ENCODE peak calls at places on chromosome 6, in eight cellular contexts. One of them, this sample, is unnamed. For H3K4me1, the result is how much of the 10 kb centered on the place peaks cover.

GRCh38 chr6:161486903-161487531 is 213.2 kb upstream of the AGPAT4 start:
- DNase-seq in NT2/D1: no peak
- DNase-seq in mesendoderm: no peak
- DNase-seq in fibroblast of lung: peak
- DNase-seq in IMR-90: no peak
- DNase-seq in mesenchymal stem cell: no peak
- DNase-seq in HCT116: no peak
- DNase-seq in endothelial cell of umbilical vein: no peak
- DNase-seq in this sample: peak

GRCh38 chr6:1108198-1108597 is 203.7 kb upstream of the FOXQ1 start:
- DNase-seq in NT2/D1: no peak
- DNase-seq in mesendoderm: no peak
- DNase-seq in fibroblast of lung: no peak
- DNase-seq in IMR-90: no peak
- DNase-seq in mesenchymal stem cell: no peak
- DNase-seq in HCT116: no peak
- DNase-seq in endothelial cell of umbilical vein: no peak
- DNase-seq in this sample: no peak

GRCh38 chr6:79137671-79138070 is 59.6 kb upstream of the PHIP start:
- DNase-seq in NT2/D1: no peak
- DNase-seq in mesendoderm: no peak
- DNase-seq in fibroblast of lung: peak
- DNase-seq in IMR-90: no peak
- DNase-seq in mesenchymal stem cell: no peak
- DNase-seq in HCT116: no peak
- DNase-seq in endothelial cell of umbilical vein: no peak
- DNase-seq in this sample: no peak

GRCh38 chr6:13807691-13808090 is 6.7 kb downstream of the MCUR1 start:
- DNase-seq in NT2/D1: no peak
- DNase-seq in mesendoderm: no peak
- DNase-seq in fibroblast of lung: peak
- DNase-seq in IMR-90: no peak
- DNase-seq in mesenchymal stem cell: peak
- DNase-seq in HCT116: no peak
- DNase-seq in endothelial cell of umbilical vein: no peak
- DNase-seq in this sample: no peak

GRCh38 chr6:150409576-150410066 is 40.8 kb downstream of the IYD start:
- DNase-seq in NT2/D1: no peak
- DNase-seq in mesendoderm: no peak
- DNase-seq in fibroblast of lung: no peak
- DNase-seq in IMR-90: no peak
- DNase-seq in mesenchymal stem cell: no peak
- DNase-seq in HCT116: no peak
- DNase-seq in endothelial cell of umbilical vein: peak
- DNase-seq in this sample: no peak

GRCh38 chr6:81997091-81997926 is 244.8 kb upstream of the TENT5A start:
- DNase-seq in NT2/D1: no peak
- DNase-seq in mesendoderm: no peak
- DNase-seq in fibroblast of lung: peak
- DNase-seq in IMR-90: peak
- DNase-seq in mesenchymal stem cell: peak
- DNase-seq in HCT116: no peak
- DNase-seq in endothelial cell of umbilical vein: no peak
- DNase-seq in this sample: peak

GRCh38 chr6:18324708-18325047 is 60.3 kb upstream of the DEK start:
- DNase-seq in NT2/D1: no peak
- DNase-seq in mesendoderm: no peak
- DNase-seq in fibroblast of lung: no peak
- DNase-seq in IMR-90: no peak
- DNase-seq in mesenchymal stem cell: no peak
- DNase-seq in HCT116: no peak
- DNase-seq in endothelial cell of umbilical vein: no peak
- DNase-seq in this sample: no peak

GRCh38 chr6:140134224-140134623 is 759.8 kb upstream of the CITED2 start:
- DNase-seq in NT2/D1: no peak
- DNase-seq in mesendoderm: no peak
- DNase-seq in fibroblast of lung: no peak
- DNase-seq in IMR-90: no peak
- DNase-seq in mesenchymal stem cell: no peak
- DNase-seq in HCT116: no peak
- DNase-seq in endothelial cell of umbilical vein: no peak
- DNase-seq in this sample: no peak

GRCh38 chr6:168333039-168333438 is 13.5 kb upstream of the DACT2 start:
- DNase-seq in NT2/D1: no peak
- DNase-seq in mesendoderm: peak
- DNase-seq in fibroblast of lung: no peak
- DNase-seq in IMR-90: no peak
- DNase-seq in mesenchymal stem cell: no peak
- DNase-seq in HCT116: peak
- DNase-seq in endothelial cell of umbilical vein: no peak
- DNase-seq in this sample: no peak

GRCh38 chr6:87074051-87074711 is 20.7 kb downstream of the CGA start:
- DNase-seq in NT2/D1: no peak
- DNase-seq in mesendoderm: peak
- DNase-seq in fibroblast of lung: no peak
- DNase-seq in IMR-90: no peak
- DNase-seq in mesenchymal stem cell: no peak
- DNase-seq in HCT116: no peak
- DNase-seq in endothelial cell of umbilical vein: no peak
- DNase-seq in this sample: no peak

GRCh38 chr6:27893836-27894807 is 18.1 kb downstream of the OR2B2 start:
- DNase-seq in NT2/D1: no peak
- DNase-seq in mesendoderm: peak
- DNase-seq in fibroblast of lung: peak
- DNase-seq in IMR-90: peak
- DNase-seq in mesenchymal stem cell: peak
- DNase-seq in HCT116: peak
- DNase-seq in endothelial cell of umbilical vein: peak
- DNase-seq in this sample: peak

GRCh38 chr6:72953901-72954494 is 271.3 kb downstream of the KHDC1L start:
- DNase-seq in NT2/D1: no peak
- DNase-seq in mesendoderm: no peak
- DNase-seq in fibroblast of lung: peak
- DNase-seq in IMR-90: peak
- DNase-seq in mesenchymal stem cell: peak
- DNase-seq in HCT116: no peak
- DNase-seq in endothelial cell of umbilical vein: peak
- DNase-seq in this sample: peak

GRCh38 chr6:151024597-151024996 is 159.1 kb downstream of the MTHFD1L start:
- DNase-seq in NT2/D1: no peak
- DNase-seq in mesendoderm: no peak
- DNase-seq in fibroblast of lung: no peak
- DNase-seq in IMR-90: no peak
- DNase-seq in mesenchymal stem cell: no peak
- DNase-seq in HCT116: no peak
- DNase-seq in endothelial cell of umbilical vein: no peak
- DNase-seq in this sample: no peak

GRCh38 chr6:2957696-2958330 is 13.6 kb downstream of the SERPINB6 start:
- DNase-seq in NT2/D1: no peak
- DNase-seq in mesendoderm: no peak
- DNase-seq in fibroblast of lung: no peak
- DNase-seq in IMR-90: no peak
- DNase-seq in mesenchymal stem cell: no peak
- DNase-seq in HCT116: no peak
- DNase-seq in endothelial cell of umbilical vein: no peak
- DNase-seq in this sample: no peak

GRCh38 chr6:169847773-169848380 is 96.5 kb downstream of the ERMARD start:
- DNase-seq in NT2/D1: no peak
- DNase-seq in mesendoderm: no peak
- DNase-seq in fibroblast of lung: no peak
- DNase-seq in IMR-90: no peak
- DNase-seq in mesenchymal stem cell: no peak
- DNase-seq in HCT116: no peak
- DNase-seq in endothelial cell of umbilical vein: no peak
- DNase-seq in this sample: no peak

GRCh38 chr6:3405182-3405518 is 51.7 kb downstream of the SLC22A23 start:
- DNase-seq in NT2/D1: no peak
- DNase-seq in mesendoderm: no peak
- DNase-seq in fibroblast of lung: no peak
- DNase-seq in IMR-90: no peak
- DNase-seq in mesenchymal stem cell: no peak
- DNase-seq in HCT116: no peak
- DNase-seq in endothelial cell of umbilical vein: no peak
- DNase-seq in this sample: no peak

GRCh38 chr6:63897459-63897858 is 261.9 kb downstream of the PHF3 start:
- DNase-seq in NT2/D1: no peak
- DNase-seq in mesendoderm: no peak
- DNase-seq in fibroblast of lung: peak
- DNase-seq in IMR-90: peak
- DNase-seq in mesenchymal stem cell: peak
- DNase-seq in HCT116: no peak
- DNase-seq in endothelial cell of umbilical vein: no peak
- DNase-seq in this sample: peak
- H3K4me1 ChIP-seq in NT2/D1: under half
- H3K4me1 ChIP-seq in mesendoderm: under half
- H3K4me1 ChIP-seq in fibroblast of lung: under half
- H3K4me1 ChIP-seq in IMR-90: under half
- H3K4me1 ChIP-seq in mesenchymal stem cell: under half
- H3K4me1 ChIP-seq in HCT116: under half
- H3K4me1 ChIP-seq in endothelial cell of umbilical vein: under half
- H3K4me1 ChIP-seq in this sample: under half

GRCh38 chr6:11615214-11615602 is 77.7 kb downstream of the TMEM170B start:
- DNase-seq in NT2/D1: no peak
- DNase-seq in mesendoderm: no peak
- DNase-seq in fibroblast of lung: peak
- DNase-seq in IMR-90: peak
- DNase-seq in mesenchymal stem cell: peak
- DNase-seq in HCT116: no peak
- DNase-seq in endothelial cell of umbilical vein: peak
- DNase-seq in this sample: peak

GRCh38 chr6:11614534-11615213 is 77.1 kb downstream of the TMEM170B start:
- DNase-seq in NT2/D1: no peak
- DNase-seq in mesendoderm: no peak
- DNase-seq in fibroblast of lung: peak
- DNase-seq in IMR-90: no peak
- DNase-seq in mesenchymal stem cell: no peak
- DNase-seq in HCT116: no peak
- DNase-seq in endothelial cell of umbilical vein: peak
- DNase-seq in this sample: no peak

GRCh38 chr6:11616200-11616611 is 78.7 kb downstream of the TMEM170B start:
- DNase-seq in NT2/D1: no peak
- DNase-seq in mesendoderm: peak
- DNase-seq in fibroblast of lung: peak
- DNase-seq in IMR-90: peak
- DNase-seq in mesenchymal stem cell: peak
- DNase-seq in HCT116: no peak
- DNase-seq in endothelial cell of umbilical vein: no peak
- DNase-seq in this sample: no peak

GRCh38 chr6:11613858-11614257 is 76.3 kb downstream of the TMEM170B start:
- DNase-seq in NT2/D1: no peak
- DNase-seq in mesendoderm: peak
- DNase-seq in fibroblast of lung: peak
- DNase-seq in IMR-90: peak
- DNase-seq in mesenchymal stem cell: peak
- DNase-seq in HCT116: peak
- DNase-seq in endothelial cell of umbilical vein: peak
- DNase-seq in this sample: peak

DNA sequence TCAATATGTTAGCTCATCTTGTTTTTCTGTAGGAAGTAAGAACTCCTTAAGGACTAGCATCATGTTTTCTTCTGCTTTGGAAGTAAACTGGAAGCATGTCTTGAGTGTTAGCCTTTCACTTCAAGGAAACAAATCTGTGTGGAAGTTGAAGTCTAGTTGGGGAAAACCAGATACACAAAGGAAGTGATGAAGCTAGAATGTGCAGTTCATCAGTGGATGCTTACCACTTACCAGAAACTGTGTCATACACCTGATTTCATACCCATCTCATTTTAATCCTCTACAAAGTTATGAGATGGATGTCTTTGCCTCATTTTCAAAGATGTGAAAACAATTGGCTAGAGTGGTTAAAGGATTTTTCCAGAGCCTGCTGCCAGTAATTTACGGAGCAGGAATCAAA is 75.8 kb downstream of the TMEM170B start:
- DNase-seq in NT2/D1: no peak
- DNase-seq in mesendoderm: no peak
- DNase-seq in fibroblast of lung: peak
- DNase-seq in IMR-90: peak
- DNase-seq in mesenchymal stem cell: no peak
- DNase-seq in HCT116: no peak
- DNase-seq in endothelial cell of umbilical vein: no peak
- DNase-seq in this sample: no peak
- H3K9ac ChIP-seq in NT2/D1: no peak
- H3K9ac ChIP-seq in mesendoderm: no peak
- H3K9ac ChIP-seq in fibroblast of lung: no peak
- H3K9ac ChIP-seq in IMR-90: peak
- H3K9ac ChIP-seq in mesenchymal stem cell: no peak
- H3K9ac ChIP-seq in HCT116: no peak
- H3K9ac ChIP-seq in endothelial cell of umbilical vein: peak
- H3K9ac ChIP-seq in this sample: no peak

GRCh38 chr6:37628611-37629320 is 68.9 kb downstream of the MDGA1 start:
- DNase-seq in NT2/D1: no peak
- DNase-seq in mesendoderm: no peak
- DNase-seq in fibroblast of lung: peak
- DNase-seq in IMR-90: peak
- DNase-seq in mesenchymal stem cell: peak
- DNase-seq in HCT116: no peak
- DNase-seq in endothelial cell of umbilical vein: no peak
- DNase-seq in this sample: no peak
- H3K4me1 ChIP-seq in NT2/D1: under half
- H3K4me1 ChIP-seq in mesendoderm: under half
- H3K4me1 ChIP-seq in fibroblast of lung: under half
- H3K4me1 ChIP-seq in IMR-90: under half
- H3K4me1 ChIP-seq in mesenchymal stem cell: under half
- H3K4me1 ChIP-seq in HCT116: half or more
- H3K4me1 ChIP-seq in endothelial cell of umbilical vein: under half
- H3K4me1 ChIP-seq in this sample: under half

GRCh38 chr6:43060755-43061633 is 1.6 kb downstream of the KLC4 start:
- DNase-seq in NT2/D1: no peak
- DNase-seq in mesendoderm: no peak
- DNase-seq in fibroblast of lung: no peak
- DNase-seq in IMR-90: no peak
- DNase-seq in mesenchymal stem cell: no peak
- DNase-seq in HCT116: no peak
- DNase-seq in endothelial cell of umbilical vein: no peak
- DNase-seq in this sample: no peak
- H3K9ac ChIP-seq in NT2/D1: peak
- H3K9ac ChIP-seq in mesendoderm: peak
- H3K9ac ChIP-seq in fibroblast of lung: no peak
- H3K9ac ChIP-seq in IMR-90: peak
- H3K9ac ChIP-seq in mesenchymal stem cell: peak
- H3K9ac ChIP-seq in HCT116: no peak
- H3K9ac ChIP-seq in endothelial cell of umbilical vein: no peak
- H3K9ac ChIP-seq in this sample: no peak

GRCh38 chr6:142911395-142911794 is 33.6 kb downstream of the HIVEP2 start:
- DNase-seq in NT2/D1: no peak
- DNase-seq in mesendoderm: no peak
- DNase-seq in fibroblast of lung: no peak
- DNase-seq in IMR-90: no peak
- DNase-seq in mesenchymal stem cell: no peak
- DNase-seq in HCT116: no peak
- DNase-seq in endothelial cell of umbilical vein: no peak
- DNase-seq in this sample: no peak
- H3K4me1 ChIP-seq in NT2/D1: under half
- H3K4me1 ChIP-seq in mesendoderm: under half
- H3K4me1 ChIP-seq in fibroblast of lung: under half
- H3K4me1 ChIP-seq in IMR-90: under half
- H3K4me1 ChIP-seq in mesenchymal stem cell: under half
- H3K4me1 ChIP-seq in HCT116: under half
- H3K4me1 ChIP-seq in endothelial cell of umbilical vein: under half
- H3K4me1 ChIP-seq in this sample: under half

This sample was measured in mammary epithelial cell.